ENCODE peak calls at places on chromosomes 4 and X, in seven cellular contexts. Z, H, L, T, X, W and M are unnamed samples.

GRCh38 chr4:25578431-25578830 is 77.2 kb upstream of the SLC34A2 start:
- DNase-seq in L (no peak), T (no peak), H (no peak), X (no peak), Z (no peak), W (no peak), M (no peak)

GRCh38 chr4:141255016-141255415 is 34.3 kb downstream of the ZNF330 start:
- DNase-seq in T (no peak), X (no peak), L (no peak), W (no peak), Z (no peak), H (no peak), M (no peak)

GRCh38 chr4:76622126-76622525 is 187.1 kb downstream of the SHROOM3 start:
- DNase-seq in L (no peak), X (no peak), H (no peak), T (no peak), W (no peak), Z (no peak), M (no peak)

GRCh38 chrX:129188223-129188622 is 335.1 kb downstream of the SMARCA1 start:
- DNase-seq in T (no peak), L (no peak), W (no peak), H (no peak), Z (no peak), X (no peak), M (no peak)

GRCh38 chrX:18920566-18920965 is 63.3 kb downstream of the PHKA2 start:
- DNase-seq in T (no peak), H (no peak), L (no peak), X (no peak), Z (peak), W (no peak), M (no peak)

GRCh38 chr4:74375824-74376426 is 11.0 kb downstream of the EREG start:
- DNase-seq in T (no peak), L (no peak), H (no peak), X (no peak), W (no peak), Z (no peak), M (no peak)

GRCh38 chrX:112571388-112571787 is 108.3 kb downstream of the LHFPL1 start:
- DNase-seq in X (no peak), W (no peak), H (no peak), L (no peak), Z (no peak), T (no peak), M (no peak)

GRCh38 chrX:12011075-12011474 is 127.2 kb upstream of the FRMPD4 start:
- DNase-seq in L (peak), Z (no peak), W (no peak), X (no peak), T (no peak), H (no peak), M (no peak)

GRCh38 chr4:108690738-108691137 is 40.3 kb downstream of the OSTC start:
- DNase-seq in T (no peak), W (no peak), L (no peak), H (no peak), Z (peak), X (no peak), M (no peak)

GRCh38 chr4:109410776-109411175 is 22.8 kb upstream of the SEC24B start:
- DNase-seq in W (no peak), X (no peak), H (no peak), T (no peak), L (no peak), Z (no peak), M (no peak)

GRCh38 chr4:78787392-78788004 is 11.3 kb downstream of the BMP2K start:
- DNase-seq in T (peak), W (no peak), X (no peak), Z (no peak), H (no peak), L (no peak), M (no peak)

GRCh38 chrX:130118396-130118795 is 8.1 kb upstream of the ELF4 start:
- DNase-seq in X (no peak), L (peak), Z (no peak), W (no peak), T (no peak), H (no peak), M (peak)

GRCh38 chr4:125801373-125801772 is 486.6 kb downstream of the FAT4 start:
- DNase-seq in T (no peak), L (no peak), W (no peak), H (no peak), X (no peak), Z (no peak), M (no peak)

GRCh38 chr4:181952478-181952877 is 290.7 kb upstream of the TENM3 start:
- DNase-seq in X (no peak), Z (no peak), H (no peak), W (no peak), L (peak), T (no peak), M (no peak)

GRCh38 chr4:1794809-1795303 is 1.8 kb downstream of the FGFR3 start:
- DNase-seq in T (peak), Z (no peak), H (no peak), L (no peak), W (peak), X (no peak), M (no peak)

GRCh38 chr4:85707591-85707990 is 232.6 kb downstream of the ARHGAP24 start:
- DNase-seq in X (no peak), Z (no peak), H (no peak), L (no peak), W (no peak), T (no peak), M (peak)

GRCh38 chrX:138001219-138001618 is 435.3 kb downstream of the ZIC3 start:
- DNase-seq in Z (no peak), X (no peak), T (no peak), L (no peak), W (no peak), H (no peak), M (no peak)

GRCh38 chr4:111127842-111128241 is 505.0 kb upstream of the PITX2 start:
- DNase-seq in Z (no peak), T (no peak), L (no peak), X (no peak), H (no peak), W (peak), M (no peak)

GRCh38 chr4:6761540-6762243 is 20.8 kb upstream of the KIAA0232 start:
- DNase-seq in X (peak), H (no peak), T (no peak), Z (no peak), W (no peak), L (no peak), M (no peak)

GRCh38 chr4:69934150-69934549 is 3.3 kb downstream of the CSN1S1 start:
- DNase-seq in W (no peak), Z (no peak), L (no peak), X (no peak), T (no peak), H (no peak), M (no peak)

GRCh38 chr4:176744091-176744490 is 48.6 kb downstream of the VEGFC start:
- DNase-seq in L (no peak), H (no peak), T (no peak), Z (no peak), X (no peak), W (no peak), M (no peak)

GRCh38 chrX:44332437-44332836 is 11.0 kb downstream of the EFHC2 start:
- DNase-seq in X (no peak), W (no peak), H (no peak), T (no peak), L (no peak), Z (no peak), M (no peak)